ENCODE peak calls at places on chromosomes 3 and 15, in five cellular contexts. One of them, this sample, is unnamed.
A peak's percentile ranks its signal among the peaks of the same experiment; 100 is the strongest.

GRCh38 chr3:185215873-185216586 is 37.8 kb downstream of the EHHADH start:
- DNase-seq in GM12878: no peak
- DNase-seq in fibroblast of lung: no peak
- DNase-seq in RWPE2: no peak
- DNase-seq in small intestine: peak; percentile 29
- DNase-seq in this sample: peak; percentile 61

GRCh38 chr15:71124937-71125755 is 9.9 kb downstream of the THSD4 start:
- DNase-seq in GM12878: no peak
- DNase-seq in fibroblast of lung: no peak
- DNase-seq in RWPE2: no peak
- DNase-seq in small intestine: no peak
- DNase-seq in this sample: no peak

GRCh38 chr3:114880078-114880477 is 267.0 kb downstream of the ZBTB20 start:
- DNase-seq in GM12878: no peak
- DNase-seq in fibroblast of lung: peak; percentile 48
- DNase-seq in RWPE2: no peak
- DNase-seq in small intestine: no peak
- DNase-seq in this sample: no peak

GRCh38 chr15:57375827-57376694 is at the start of gene CGNL1:
- DNase-seq in GM12878: no peak
- DNase-seq in fibroblast of lung: peak; percentile 36
- DNase-seq in RWPE2: no peak
- DNase-seq in small intestine: peak; percentile 29
- DNase-seq in this sample: peak; percentile 67

GRCh38 chr3:23648326-23648964 is 157.3 kb upstream of the UBE2E1 start:
- DNase-seq in GM12878: no peak
- DNase-seq in fibroblast of lung: peak; percentile 52
- DNase-seq in RWPE2: no peak
- DNase-seq in small intestine: no peak
- DNase-seq in this sample: no peak

GRCh38 chr3:148884261-148884660 is 19.2 kb downstream of the CPA3 start:
- DNase-seq in GM12878: no peak
- DNase-seq in fibroblast of lung: no peak
- DNase-seq in RWPE2: no peak
- DNase-seq in small intestine: no peak
- DNase-seq in this sample: no peak

GRCh38 chr15:52789601-52790165 is 453 bp downstream of the ONECUT1 start:
- DNase-seq in GM12878: no peak
- DNase-seq in fibroblast of lung: peak; percentile 23
- DNase-seq in RWPE2: no peak
- DNase-seq in small intestine: no peak
- DNase-seq in this sample: peak; percentile 23

GRCh38 chr3:26193558-26193957 is 403.7 kb downstream of the OXSM start:
- DNase-seq in GM12878: no peak
- DNase-seq in fibroblast of lung: no peak
- DNase-seq in RWPE2: no peak
- DNase-seq in small intestine: no peak
- DNase-seq in this sample: no peak

GRCh38 chr3:7520593-7520992 is 659.7 kb downstream of the GRM7 start:
- DNase-seq in GM12878: no peak
- DNase-seq in fibroblast of lung: no peak
- DNase-seq in RWPE2: no peak
- DNase-seq in small intestine: no peak
- DNase-seq in this sample: no peak

GRCh38 chr3:116939091-116939490 is 229.5 kb downstream of the TUSC7 start:
- DNase-seq in GM12878: no peak
- DNase-seq in fibroblast of lung: no peak
- DNase-seq in RWPE2: no peak
- DNase-seq in small intestine: no peak
- DNase-seq in this sample: no peak

GRCh38 chr15:41917767-41918430 is 24.0 kb upstream of the SPTBN5 start:
- DNase-seq in GM12878: no peak
- DNase-seq in fibroblast of lung: peak; percentile 87
- DNase-seq in RWPE2: peak; percentile 45
- DNase-seq in small intestine: peak; percentile 84
- DNase-seq in this sample: peak; percentile 29

GRCh38 chr15:95262866-95263564 is 1031.7 kb downstream of the MCTP2 start:
- DNase-seq in GM12878: no peak
- DNase-seq in fibroblast of lung: peak; percentile 91
- DNase-seq in RWPE2: no peak
- DNase-seq in small intestine: no peak
- DNase-seq in this sample: peak; percentile 61

GRCh38 chr3:15347104-15347736 is 14.8 kb upstream of the SH3BP5 start:
- DNase-seq in GM12878: no peak
- DNase-seq in fibroblast of lung: no peak
- DNase-seq in RWPE2: no peak
- DNase-seq in small intestine: no peak
- DNase-seq in this sample: no peak

GRCh38 chr3:42843730-42844713 is 31.7 kb downstream of the CYP8B1 start:
- DNase-seq in GM12878: no peak
- DNase-seq in fibroblast of lung: no peak
- DNase-seq in RWPE2: no peak
- DNase-seq in small intestine: peak; percentile 36
- DNase-seq in this sample: no peak

GRCh38 chr15:89090791-89091666 is 2.8 kb downstream of the ABHD2 start:
- DNase-seq in GM12878: no peak
- DNase-seq in fibroblast of lung: peak; percentile 87
- DNase-seq in RWPE2: no peak
- DNase-seq in small intestine: peak; percentile 84
- DNase-seq in this sample: peak; percentile 77

GRCh38 chr3:46488735-46489361 is 8.9 kb upstream of the RTP3 start:
- DNase-seq in GM12878: peak; percentile 56
- DNase-seq in fibroblast of lung: peak; percentile 81
- DNase-seq in RWPE2: peak; percentile 88
- DNase-seq in small intestine: peak; percentile 94
- DNase-seq in this sample: peak; percentile 95
- H3K4me3 ChIP-seq in GM12878: no peak overlapping the region
- H3K4me3 ChIP-seq in fibroblast of lung: no peak overlapping the region
- H3K4me3 ChIP-seq in RWPE2: no peak overlapping the region
- H3K4me3 ChIP-seq in small intestine: no peak overlapping the region
- H3K4me3 ChIP-seq in this sample: no peak overlapping the region

DNA sequence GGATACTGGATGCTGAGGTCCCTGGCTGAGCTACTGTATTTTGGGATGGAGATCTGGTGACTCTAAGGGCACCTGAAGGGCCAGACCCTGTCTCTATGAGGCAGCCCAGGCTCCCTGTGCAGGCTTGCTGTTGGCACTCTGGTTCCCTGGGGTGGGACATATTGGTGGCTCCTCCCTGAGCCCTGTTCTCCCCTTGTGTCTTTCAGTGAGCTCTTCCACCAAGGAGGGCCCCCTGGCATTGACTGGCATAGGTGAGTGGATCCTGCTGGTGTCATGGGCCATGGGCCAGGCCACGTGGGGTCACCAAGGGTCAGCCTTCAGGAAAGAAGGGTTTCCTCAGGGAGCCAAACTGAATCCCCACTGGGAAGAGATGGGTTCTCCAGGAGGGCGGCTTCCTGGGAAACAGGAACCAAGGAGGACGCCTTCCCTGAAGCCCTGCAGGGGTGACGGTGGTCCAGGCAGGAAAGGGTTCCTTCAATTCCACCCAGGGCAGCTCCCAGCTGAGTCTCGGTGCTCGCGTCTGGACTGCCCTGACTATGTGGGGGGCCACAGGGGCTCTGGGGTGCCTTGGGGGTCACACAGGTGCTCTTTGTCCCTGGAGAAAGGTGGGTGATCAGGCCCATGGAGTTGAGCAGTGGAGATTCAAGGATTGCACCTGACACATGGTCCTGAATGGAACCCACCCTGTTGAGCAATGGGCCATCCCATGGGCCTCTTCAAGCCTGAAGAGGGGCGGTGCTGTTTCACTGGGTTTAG is 220.4 kb downstream of the SNRPN start:
- DNase-seq in GM12878: no peak
- DNase-seq in fibroblast of lung: no peak
- DNase-seq in RWPE2: peak; percentile 51
- DNase-seq in small intestine: no peak
- DNase-seq in this sample: no peak
- H3K9me3 ChIP-seq in GM12878: no peaks in the 10 kb centered on the region
- H3K9me3 ChIP-seq in fibroblast of lung: no peaks in the 10 kb centered on the region
- H3K9me3 ChIP-seq in RWPE2: peaks cover 76% of the 10 kb centered on the region
- H3K9me3 ChIP-seq in small intestine: peaks cover 10% of the 10 kb centered on the region
- H3K9me3 ChIP-seq in this sample: peaks cover 15% of the 10 kb centered on the region

GRCh38 chr3:71541313-71541712 is 42.2 kb downstream of the FOXP1 start:
- DNase-seq in GM12878: no peak
- DNase-seq in fibroblast of lung: peak; percentile 56
- DNase-seq in RWPE2: no peak
- DNase-seq in small intestine: no peak
- DNase-seq in this sample: peak; percentile 67

GRCh38 chr3:71545330-71545729 is 38.2 kb downstream of the FOXP1 start:
- DNase-seq in GM12878: no peak
- DNase-seq in fibroblast of lung: no peak
- DNase-seq in RWPE2: no peak
- DNase-seq in small intestine: no peak
- DNase-seq in this sample: no peak

GRCh38 chr3:71546781-71547180 is 36.7 kb downstream of the FOXP1 start:
- DNase-seq in GM12878: no peak
- DNase-seq in fibroblast of lung: no peak
- DNase-seq in RWPE2: no peak
- DNase-seq in small intestine: no peak
- DNase-seq in this sample: no peak

GRCh38 chr3:71543371-71544016 is 40.0 kb downstream of the FOXP1 start:
- DNase-seq in GM12878: no peak
- DNase-seq in fibroblast of lung: no peak
- DNase-seq in RWPE2: no peak
- DNase-seq in small intestine: no peak
- DNase-seq in this sample: no peak

GRCh38 chr3:71542548-71543370 is 40.8 kb downstream of the FOXP1 start:
- DNase-seq in GM12878: no peak
- DNase-seq in fibroblast of lung: peak; percentile 96
- DNase-seq in RWPE2: peak; percentile 65
- DNase-seq in small intestine: no peak
- DNase-seq in this sample: peak; percentile 94
- H3K4me3 ChIP-seq in GM12878: no peak overlapping the region
- H3K4me3 ChIP-seq in fibroblast of lung: peak overlapping the region; percentile 37
- H3K4me3 ChIP-seq in RWPE2: no peak overlapping the region
- H3K4me3 ChIP-seq in small intestine: no peak overlapping the region
- H3K4me3 ChIP-seq in this sample: peak overlapping the region; percentile 65

GRCh38 chr15:98043160-98044059 is 82.9 kb downstream of the ARRDC4 start:
- DNase-seq in GM12878: no peak
- DNase-seq in fibroblast of lung: no peak
- DNase-seq in RWPE2: no peak
- DNase-seq in small intestine: peak; percentile 4
- DNase-seq in this sample: no peak
- H3K9me3 ChIP-seq in GM12878: no peaks in the 10 kb centered on the region
- H3K9me3 ChIP-seq in fibroblast of lung: no peaks in the 10 kb centered on the region
- H3K9me3 ChIP-seq in RWPE2: no peaks in the 10 kb centered on the region
- H3K9me3 ChIP-seq in small intestine: no peaks in the 10 kb centered on the region
- H3K9me3 ChIP-seq in this sample: peaks cover 11% of the 10 kb centered on the region

GRCh38 chr3:52247455-52248164 is 2.1 kb downstream of the PPM1M start:
- DNase-seq in GM12878: no peak
- DNase-seq in fibroblast of lung: no peak
- DNase-seq in RWPE2: no peak
- DNase-seq in small intestine: no peak
- DNase-seq in this sample: no peak
- H3K4me3 ChIP-seq in GM12878: no peak overlapping the region
- H3K4me3 ChIP-seq in fibroblast of lung: no peak overlapping the region
- H3K4me3 ChIP-seq in RWPE2: no peak overlapping the region
- H3K4me3 ChIP-seq in small intestine: no peak overlapping the region
- H3K4me3 ChIP-seq in this sample: no peak overlapping the region